ENCODE peak calls at places on chromosomes 3 and 15, in four cellular contexts. K is HL-60, N is GM12878, J is K562. L is an unnamed sample.

GRCh38 chr3:71695000-71695482 is 30.2 kb downstream of the EIF4E3 start:
- DNase-seq in K (no peak), N (no peak), J (no peak), L (no peak)

GRCh38 chr15:34640661-34641060 is 57.2 kb upstream of the GOLGA8B start:
- DNase-seq in K (no peak), N (no peak), J (no peak), L (no peak)

GRCh38 chr3:8529197-8529637 is 27.6 kb downstream of the LMCD1 start:
- DNase-seq in K (no peak), N (no peak), J (no peak), L (no peak)

GRCh38 chr3:35857004-35857403 is 217.7 kb downstream of the ARPP21 start:
- DNase-seq in K (no peak), N (no peak), J (no peak), L (no peak)

GRCh38 chr3:152202976-152203626 is 65.6 kb upstream of the MBNL1 start:
- DNase-seq in K (peak), N (no peak), J (peak), L (no peak)

GRCh38 chr3:50519471-50520089 is 16.1 kb upstream of the CACNA2D2 start:
- DNase-seq in K (peak), N (no peak), J (peak), L (peak)

GRCh38 chr3:165645191-165645590 is 192.0 kb downstream of the BCHE start:
- DNase-seq in K (no peak), N (no peak), J (no peak), L (no peak)

GRCh38 chr15:84570164-84570692 is 30.6 kb upstream of the ZSCAN2 start:
- DNase-seq in K (peak), N (no peak), J (peak), L (peak)

GRCh38 chr3:48130321-48130881 is 57.8 kb downstream of the CDC25A start:
- DNase-seq in K (no peak), N (no peak), J (no peak), L (no peak)

GRCh38 chr3:94612631-94613030 is 549.8 kb downstream of the NSUN3 start:
- DNase-seq in K (no peak), N (no peak), J (no peak), L (no peak)

GRCh38 chr15:63301088-63301487 is 23.7 kb downstream of the APH1B start:
- DNase-seq in K (no peak), N (no peak), J (no peak), L (no peak)

DNA sequence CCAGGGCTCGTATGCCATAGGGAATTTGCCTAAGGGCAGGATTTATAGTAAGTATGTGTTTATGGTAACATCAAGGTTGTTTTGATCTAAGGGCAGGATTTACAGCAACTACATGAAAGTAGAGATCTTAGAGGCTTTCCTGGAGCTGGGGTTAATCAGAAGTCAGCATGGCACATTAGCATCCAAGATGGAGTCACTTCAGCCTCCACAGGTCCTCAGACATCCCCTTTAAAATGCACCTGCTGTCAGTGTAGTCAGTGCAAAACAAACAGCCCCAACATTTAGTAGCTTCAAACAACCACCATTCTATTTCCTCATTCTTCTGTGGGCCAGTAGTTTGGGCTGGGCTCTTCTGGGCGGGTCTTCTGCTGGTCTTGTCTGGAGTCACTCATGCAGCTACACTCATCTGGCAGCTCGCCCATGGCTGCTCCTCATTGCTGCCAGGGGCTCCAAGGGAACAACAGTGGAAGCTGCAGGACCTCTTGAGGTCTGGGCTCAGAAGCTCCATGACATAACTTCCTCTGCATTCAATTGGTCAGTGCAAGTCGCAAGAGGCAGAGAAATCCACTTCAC is 99.9 kb downstream of the TLE3 start:
- DNase-seq in K (peak), N (no peak), J (no peak), L (no peak)
- TF ChIP-seq SPI1 in K (no peak), N (no peak), J (no peak), L (no peak)

DNA sequence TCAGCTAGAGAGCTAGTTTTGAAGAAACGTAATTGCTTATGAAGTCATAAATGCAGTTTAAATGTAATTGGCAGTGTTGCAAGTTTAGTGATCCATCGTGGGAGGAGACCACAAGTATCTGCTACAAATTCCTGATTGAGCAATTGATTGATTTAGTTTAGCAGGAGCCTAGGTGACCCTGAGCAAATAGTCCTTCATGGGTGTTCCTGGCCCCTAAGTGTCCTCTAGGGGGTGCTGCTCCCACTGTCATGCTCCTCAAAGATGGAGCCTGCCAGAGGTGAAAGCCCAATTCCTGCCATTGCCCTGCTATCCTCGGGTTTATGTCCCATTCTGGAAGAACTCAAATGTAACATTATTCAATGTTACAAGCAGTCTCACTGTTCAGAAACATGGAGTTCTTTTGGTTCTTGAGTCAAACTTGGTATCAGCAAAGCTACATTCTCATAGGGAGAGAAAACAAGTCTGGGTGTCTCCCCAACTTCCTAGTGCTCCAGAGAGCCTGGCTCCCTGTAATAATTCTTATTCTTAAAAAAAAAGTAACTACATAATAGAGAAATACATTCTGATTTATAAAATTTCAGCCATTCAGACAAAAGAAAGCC is 29.8 kb upstream of the SENP5 start:
- DNase-seq in K (peak), N (peak), J (peak), L (peak)
- TF ChIP-seq SPI1 in K (no peak), N (no peak), J (no peak), L (no peak)

DNA sequence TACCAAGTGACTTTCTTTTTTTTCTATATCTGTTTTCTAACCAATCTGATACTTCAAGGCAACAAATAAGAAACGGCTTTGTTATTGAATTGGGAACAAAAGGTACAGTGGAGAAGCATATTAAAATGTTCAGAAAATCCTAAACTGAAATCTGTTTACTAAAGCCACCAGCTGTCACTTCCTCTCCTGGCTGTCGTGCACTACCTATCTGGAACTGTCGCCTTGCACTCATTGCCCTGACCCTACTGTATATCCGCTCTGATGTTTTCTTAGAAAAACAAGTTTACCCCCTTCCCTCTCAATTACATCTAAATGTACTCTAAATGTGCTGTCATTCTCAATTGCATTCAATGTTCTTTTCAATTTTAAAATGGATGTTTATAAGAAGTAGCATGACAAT is 439.8 kb upstream of the ARRDC4 start:
- DNase-seq in K (peak), N (no peak), J (no peak), L (no peak)
- TF ChIP-seq SPI1 in K (peak), N (no peak), J (no peak), L (no peak)

GRCh38 chr3:103389356-103389755 is 954.5 kb downstream of the ZPLD1 start:
- DNase-seq in K (no peak), N (no peak), J (no peak), L (no peak)
- TF ChIP-seq SPI1 in K (no peak), N (no peak), J (no peak), L (no peak)

GRCh38 chr3:154242766-154243165 is 81.5 kb downstream of the DHX36 start:
- DNase-seq in K (no peak), N (no peak), J (no peak), L (no peak)

GRCh38 chr3:154244644-154245043 is 79.6 kb downstream of the DHX36 start:
- DNase-seq in K (no peak), N (no peak), J (no peak), L (no peak)

GRCh38 chr3:154241496-154241895 is 82.8 kb downstream of the DHX36 start:
- DNase-seq in K (no peak), N (no peak), J (no peak), L (no peak)

GRCh38 chr3:154240235-154240634 is 84.1 kb downstream of the DHX36 start:
- DNase-seq in K (no peak), N (no peak), J (no peak), L (no peak)

DNA sequence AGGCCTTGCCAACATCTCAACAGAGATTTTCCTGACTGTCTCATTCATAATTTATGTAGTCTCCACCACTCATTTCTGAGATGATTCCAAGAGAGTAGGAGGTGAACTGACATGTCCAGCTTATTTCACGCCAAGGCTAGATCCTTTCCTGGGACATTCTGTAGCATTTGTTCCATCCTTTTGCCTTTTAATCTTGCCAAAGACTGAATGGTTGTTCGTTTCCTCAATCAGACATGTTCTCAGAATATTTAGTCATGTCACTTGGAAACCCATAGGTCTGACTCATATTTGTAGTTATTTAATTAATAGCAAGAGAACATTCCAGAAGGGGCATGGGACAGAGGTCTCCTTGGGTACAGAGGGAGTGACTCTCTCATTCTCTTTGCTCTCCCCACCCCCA is 80.9 kb downstream of the DHX36 start:
- DNase-seq in K (no peak), N (no peak), J (no peak), L (no peak)
- TF ChIP-seq SPI1 in K (no peak), N (no peak), J (no peak), L (no peak)

GRCh38 chr3:129238945-129239705 is 10.3 kb upstream of the COPG1 start:
- DNase-seq in K (peak), N (no peak), J (peak), L (no peak)
- TF ChIP-seq SPI1 in K (no peak), N (no peak), J (no peak), L (no peak)

DNA sequence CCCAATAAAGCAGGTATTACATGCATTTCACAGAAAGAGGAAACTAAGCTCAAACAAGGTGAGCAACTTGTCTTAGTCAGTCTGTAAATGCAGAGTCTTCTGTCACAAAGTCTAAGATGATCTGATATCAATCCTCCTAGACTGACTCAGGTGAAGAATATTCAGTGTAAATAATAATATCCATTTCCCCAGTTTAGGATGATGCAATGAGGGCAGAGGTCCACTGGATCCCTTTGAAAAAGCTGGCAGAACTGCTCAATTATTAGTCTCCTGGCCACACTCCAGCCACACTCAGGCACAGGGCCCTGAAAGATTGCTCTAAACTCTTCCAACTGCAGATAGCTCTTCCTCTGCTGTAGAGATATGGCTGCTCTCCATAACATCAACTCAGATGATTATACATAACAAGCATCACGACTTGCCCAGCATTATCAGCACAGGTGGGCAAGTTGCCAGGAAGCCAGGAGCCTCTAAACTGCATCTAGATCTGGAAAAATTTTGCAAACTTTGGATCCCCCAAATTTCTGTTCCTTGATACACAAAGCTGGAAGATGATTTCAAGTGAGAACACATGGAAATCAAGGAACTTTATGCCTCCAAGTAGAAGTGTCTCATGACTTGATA is 129.8 kb upstream of the CPNE4 start:
- DNase-seq in K (no peak), N (no peak), J (no peak), L (no peak)
- TF ChIP-seq SPI1 in K (no peak), N (no peak), J (no peak), L (no peak)

L was measured in GM12891.